ENCODE peak calls at places on chromosomes 11 and 22, in four cellular contexts. A is DMS79 treated with DMSO at 0.1 percent for 48 hours, B is neural progenitor cell, Q is mesenchymal stem cell. X is an unnamed sample.
A peak's percentile ranks its signal among the peaks of the same experiment; 100 is the strongest.

GRCh38 chr11:6357222-6357621 is 33.1 kb upstream of the SMPD1 start:
- DNase-seq in B (no peak), A (no peak), Q (peak; percentile 87), X (no peak)

GRCh38 chr11:74532496-74533246 is 39.1 kb upstream of the LIPT2 start:
- DNase-seq in A (no peak), Q (no peak), B (no peak), X (peak; percentile 17)

GRCh38 chr22:31302021-31302420 is 9.7 kb upstream of the PIK3IP1 start:
- DNase-seq in A (peak; percentile 72), B (no peak), Q (no peak), X (no peak)

GRCh38 chr22:41641854-41642253 is 20.8 kb downstream of the XRCC6 start:
- DNase-seq in B (no peak), Q (no peak), A (no peak), X (no peak)

GRCh38 chr22:46935506-46936377 is 173.3 kb downstream of the TBC1D22A start:
- DNase-seq in Q (peak; percentile 28), B (no peak), A (no peak), X (no peak)

GRCh38 chr22:22945195-22945594 is 57.6 kb downstream of the IGLL5 start:
- DNase-seq in Q (no peak), B (no peak), A (no peak), X (no peak)

GRCh38 chr11:64759722-64760719 is at the start of gene PYGM:
- DNase-seq in B (peak; percentile 90), A (no peak), Q (peak; percentile 63), X (no peak)

GRCh38 chr11:17760102-17761029 is 25.8 kb downstream of the KCNC1 start:
- DNase-seq in A (no peak), B (peak; percentile 88), Q (peak; percentile 41), X (peak; percentile 49)

GRCh38 chr11:76797341-76798201 is 14.4 kb downstream of the TSKU start:
- DNase-seq in A (no peak), B (no peak), Q (no peak), X (no peak)

GRCh38 chr22:46349238-46349637 is 13.7 kb downstream of the TRMU start:
- DNase-seq in B (no peak), Q (no peak), A (no peak), X (no peak)

GRCh38 chr22:37340331-37341262 is 58.3 kb downstream of the CYTH4 start:
- DNase-seq in B (peak; percentile 58), Q (no peak), A (peak; percentile 57), X (no peak)

GRCh38 chr11:87926250-87926970 is 248.8 kb downstream of the RAB38 start:
- DNase-seq in B (no peak), A (no peak), Q (peak; percentile 70), X (no peak)

GRCh38 chr11:23727821-23728220 is 769.0 kb upstream of the LUZP2 start:
- DNase-seq in A (no peak), Q (peak; percentile 45), B (no peak), X (peak; percentile 2)

GRCh38 chr11:58164389-58164788 is 24.5 kb upstream of the OR9Q2 start:
- DNase-seq in Q (no peak), B (no peak), A (no peak), X (no peak)

GRCh38 chr11:2527621-2528291 is 82.9 kb downstream of the KCNQ1 start:
- DNase-seq in A (no peak), Q (no peak), B (no peak), X (no peak)

GRCh38 chr11:111520565-111520964 is 6.0 kb downstream of the HOATZ start:
- DNase-seq in B (no peak), Q (no peak), A (no peak), X (no peak)

GRCh38 chr11:72326151-72326842 is 82.3 kb upstream of the PHOX2A start:
- DNase-seq in B (no peak), A (no peak), Q (peak; percentile 70), X (no peak)

GRCh38 chr11:18594999-18595749 is 4.4 kb upstream of the MISFA start:
- DNase-seq in A (no peak), B (no peak), Q (no peak), X (no peak)

GRCh38 chr11:67020949-67021348 is 2.0 kb upstream of the SYT12 start:
- DNase-seq in A (no peak), Q (no peak), B (no peak), X (no peak)

GRCh38 chr11:7512525-7513209 is 1.1 kb upstream of the PPFIBP2 start:
- DNase-seq in B (no peak), A (no peak), Q (peak; percentile 56), X (peak; percentile 7)

GRCh38 chr11:2816941-2817421 is 68.6 kb downstream of the CDKN1C start:
- DNase-seq in A (no peak), Q (peak; percentile 59), B (no peak), X (no peak)

GRCh38 chr11:94731921-94732601 is 36.1 kb upstream of the AMOTL1 start:
- DNase-seq in A (no peak), B (no peak), Q (peak; percentile 96), X (peak; percentile 38)

GRCh38 chr11:128341767-128342318 is 245.5 kb downstream of the ETS1 start:
- DNase-seq in B (peak; percentile 41), A (peak; percentile 85), Q (no peak), X (no peak)

GRCh38 chr11:88359529-88359928 is 22.0 kb upstream of the CTSC start:
- DNase-seq in A (no peak), B (no peak), Q (no peak), X (no peak)

GRCh38 chr11:116272181-116272789 is 500.5 kb downstream of the BUD13 start:
- DNase-seq in Q (no peak), B (peak; percentile 28), A (no peak), X (no peak)

GRCh38 chr11:66607126-66607834 is 9.2 kb upstream of the RBM14 start:
- DNase-seq in Q (no peak), B (no peak), A (no peak), X (no peak)

GRCh38 chr11:113904379-113905101 is at the start of gene HTR3B:
- DNase-seq in B (no peak), Q (no peak), A (no peak), X (no peak)

GRCh38 chr22:43164636-43165035 is 13.3 kb downstream of the TSPO start:
- DNase-seq in A (no peak), Q (no peak), B (no peak), X (no peak)

GRCh38 chr11:46637546-46637945 is 20.2 kb downstream of the ATG13 start:
- DNase-seq in A (no peak), B (no peak), Q (no peak), X (no peak)

GRCh38 chr11:56183459-56183858 is 7.0 kb downstream of the OR5J2 start:
- DNase-seq in B (no peak), Q (no peak), A (no peak), X (no peak)

GRCh38 chr22:25447067-25447688 is 117.3 kb upstream of the GRK3 start:
- DNase-seq in Q (no peak), B (no peak), A (peak; percentile 16), X (no peak)

GRCh38 chr22:37162221-37163095 is 12.7 kb upstream of the IL2RB start:
- DNase-seq in A (no peak), B (no peak), Q (peak; percentile 29), X (no peak)

GRCh38 chr22:29310863-29311339 is 4.5 kb downstream of the GAS2L1 start:
- DNase-seq in A (no peak), Q (peak; percentile 98), B (peak; percentile 83), X (peak; percentile 99)